ENCODE peak calls at places on chromosomes 11 and 22, in seven cellular contexts. O, X, T, K, Q, C and B are unnamed samples.
A peak's percentile ranks its signal among the peaks of the same experiment; 100 is the strongest.

GRCh38 chr11:59545179-59546020 is 34.1 kb downstream of the OR4D9 start:
- DNase-seq in T (no peak), K (no peak), C (no peak), O (peak; percentile 94), X (no peak), Q (no peak), B (peak; percentile 84)

GRCh38 chr11:108498046-108498815 is at the start of gene POGLUT3:
- DNase-seq in C (no peak), O (peak; percentile 29), Q (no peak), X (peak; percentile 65), K (no peak), T (peak; percentile 45), B (peak; percentile 60)

GRCh38 chr11:64969209-64969608 is 2.7 kb downstream of the MAJIN start:
- DNase-seq in O (peak; percentile 21), C (no peak), T (no peak), Q (peak; percentile 35), K (no peak), X (no peak), B (no peak)

GRCh38 chr22:23193420-23193819 is 13.1 kb downstream of the BCR start:
- DNase-seq in X (no peak), C (no peak), O (no peak), Q (no peak), T (no peak), K (no peak), B (no peak)

GRCh38 chr11:126608626-126609010 is 253.1 kb downstream of the ST3GAL4 start:
- DNase-seq in K (no peak), C (no peak), T (no peak), O (no peak), X (no peak), Q (no peak), B (no peak)

GRCh38 chr11:46673713-46674462 is 26.5 kb downstream of the ARHGAP1 start:
- DNase-seq in K (no peak), C (no peak), T (no peak), O (no peak), X (no peak), Q (no peak), B (no peak)

GRCh38 chr11:35621620-35622019 is 3.4 kb downstream of the FJX1 start:
- DNase-seq in O (no peak), K (no peak), Q (no peak), X (no peak), T (no peak), C (no peak), B (peak; percentile 53)

GRCh38 chr22:10780281-10780680 is 4747.7 kb upstream of the OR11H1 start:
- DNase-seq in Q (no peak), T (no peak), O (no peak), C (no peak), X (no peak), K (no peak), B (no peak)

GRCh38 chr11:36478700-36479329 is 31.3 kb downstream of the TRAF6 start:
- DNase-seq in O (peak; percentile 60), Q (no peak), X (peak; percentile 33), C (no peak), T (no peak), K (peak; percentile 17), B (peak; percentile 76)

GRCh38 chr11:69916806-69917387 is 97.7 kb upstream of the FGF3 start:
- DNase-seq in X (no peak), T (no peak), K (no peak), C (no peak), Q (no peak), O (no peak), B (no peak)

GRCh38 chr11:126400019-126400962 is 44.8 kb downstream of the ST3GAL4 start:
- DNase-seq in K (no peak), C (no peak), T (no peak), X (no peak), O (no peak), Q (no peak), B (no peak)

GRCh38 chr11:36213050-36213840 is 76.0 kb downstream of the COMMD9 start:
- DNase-seq in O (no peak), K (no peak), Q (no peak), C (no peak), T (no peak), X (no peak), B (no peak)

GRCh38 chr22:37428649-37429586 is 1.6 kb upstream of the ELFN2 start:
- DNase-seq in X (peak; percentile 77), O (peak; percentile 53), T (no peak), C (no peak), Q (no peak), K (no peak), B (peak; percentile 53)

GRCh38 chr11:118744001-118744400 is 47.0 kb downstream of the DDX6 start:
- DNase-seq in Q (no peak), C (peak; percentile 60), T (no peak), X (no peak), K (peak; percentile 47), O (no peak), B (no peak)

GRCh38 chr11:38476808-38477565 is 1879.0 kb upstream of the RAG2 start:
- DNase-seq in Q (no peak), T (no peak), O (no peak), K (no peak), X (no peak), C (no peak), B (no peak)

GRCh38 chr22:36644333-36644757 is 59.2 kb downstream of the CACNG2 start:
- DNase-seq in K (peak; percentile 77), X (peak; percentile 71), O (peak; percentile 69), C (peak; percentile 66), T (peak; percentile 42), Q (peak; percentile 59), B (peak; percentile 97)

GRCh38 chr11:36512016-36512415 is 1.9 kb upstream of the TRAF6 start:
- DNase-seq in K (no peak), O (no peak), Q (no peak), X (no peak), T (no peak), C (no peak), B (peak; percentile 47)

GRCh38 chr11:38718659-38719058 is 2120.6 kb upstream of the RAG2 start:
- DNase-seq in C (no peak), Q (no peak), T (no peak), O (no peak), K (no peak), X (no peak), B (no peak)

GRCh38 chr11:44226945-44227344 is 83.0 kb downstream of the ALX4 start:
- DNase-seq in K (no peak), C (no peak), T (no peak), Q (no peak), X (no peak), O (no peak), B (no peak)

GRCh38 chr11:10550988-10551657 is 10.1 kb upstream of the RNF141 start:
- DNase-seq in X (no peak), T (no peak), O (no peak), C (no peak), K (no peak), Q (no peak), B (no peak)

GRCh38 chr11:99739464-99740089 is 718.8 kb downstream of the CNTN5 start:
- DNase-seq in K (no peak), C (no peak), X (peak; percentile 40), O (peak; percentile 32), Q (peak; percentile 4), T (no peak), B (peak; percentile 71)
- TF ChIP-seq CTCF in K (no peak), C (no peak), X (peak; percentile 79), O (peak; percentile 69), Q (peak; percentile 59), T (no peak), B (peak; percentile 49)

GRCh38 chr11:114891911-114892310 is 213.6 kb downstream of the NXPE2 start:
- DNase-seq in C (no peak), O (no peak), X (no peak), K (no peak), T (no peak), Q (no peak), B (no peak)

GRCh38 chr11:114892381-114893197 is 214.3 kb downstream of the NXPE2 start:
- DNase-seq in T (no peak), X (peak; percentile 20), C (no peak), Q (no peak), K (no peak), O (peak; percentile 1), B (no peak)

GRCh38 chr11:114886644-114887259 is 208.4 kb downstream of the NXPE2 start:
- DNase-seq in T (no peak), K (no peak), O (no peak), X (no peak), C (no peak), Q (no peak), B (no peak)

GRCh38 chr11:114890076-114890475 is 211.7 kb downstream of the NXPE2 start:
- DNase-seq in O (no peak), Q (no peak), T (no peak), X (no peak), C (no peak), K (no peak), B (no peak)

DNA sequence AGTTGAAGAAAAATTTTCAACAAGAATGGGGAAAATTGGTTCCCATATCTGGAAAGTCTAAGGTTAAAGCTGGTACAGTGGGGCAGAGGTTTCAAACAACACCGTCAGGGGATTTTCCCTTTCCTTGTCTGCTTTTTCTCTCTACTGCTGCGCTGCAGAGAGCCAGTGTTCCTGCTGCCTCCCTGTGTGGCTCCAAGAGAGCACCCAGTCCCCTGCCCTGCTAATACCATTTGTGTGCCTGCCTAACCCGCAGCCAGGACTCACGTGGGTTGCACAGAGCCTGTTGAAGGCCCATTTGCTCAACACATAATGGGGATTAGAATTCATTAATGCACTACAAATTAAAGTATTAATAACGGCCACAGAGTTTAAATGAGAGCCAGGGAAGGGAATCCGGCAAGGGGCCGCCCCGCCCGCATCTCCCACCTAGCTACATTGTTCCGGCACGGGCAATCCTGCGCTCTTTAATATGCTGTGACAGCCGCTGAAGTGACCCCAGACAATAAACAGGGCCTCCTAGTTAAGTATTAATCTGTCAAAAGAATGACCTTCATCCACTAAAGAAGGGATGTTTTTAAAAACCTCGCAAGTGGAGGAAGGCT is 211.2 kb downstream of the NXPE2 start:
- DNase-seq in O (no peak), K (no peak), C (no peak), Q (no peak), X (no peak), T (no peak), B (no peak)
- TF ChIP-seq CTCF in O (no peak), K (no peak), C (no peak), Q (no peak), X (no peak), T (no peak), B (no peak)

GRCh38 chr11:96155627-96156378 is 187.2 kb downstream of the MAML2 start:
- DNase-seq in C (peak; percentile 81), T (peak; percentile 53), O (peak; percentile 76), X (no peak), Q (peak; percentile 90), K (peak; percentile 76), B (peak; percentile 98)
- TF ChIP-seq CTCF in C (peak; percentile 31), T (no peak), O (peak; percentile 25), X (no peak), Q (peak; percentile 42), K (peak; percentile 42), B (peak; percentile 36)

GRCh38 chr22:50627452-50627913 is 469 bp downstream of the ARSA start:
- DNase-seq in O (peak; percentile 24), C (no peak), T (no peak), K (no peak), Q (no peak), X (peak; percentile 41), B (no peak)

GRCh38 chr22:50626856-50627451 is 998 bp downstream of the ARSA start:
- DNase-seq in T (no peak), K (no peak), Q (no peak), O (no peak), C (no peak), X (no peak), B (no peak)

GRCh38 chr22:50626314-50626855 is 1.6 kb downstream of the ARSA start:
- DNase-seq in O (no peak), Q (no peak), C (no peak), X (no peak), K (no peak), T (no peak), B (no peak)

GRCh38 chr22:50628543-50629134 is 687 bp upstream of the ARSA start:
- DNase-seq in K (no peak), X (no peak), O (no peak), Q (no peak), C (no peak), T (no peak), B (no peak)

GRCh38 chr22:50627914-50628542 is at the start of gene ARSA:
- DNase-seq in T (peak; percentile 76), C (peak; percentile 32), X (peak; percentile 76), Q (peak; percentile 25), K (peak; percentile 35), O (peak; percentile 56), B (peak; percentile 87)
- TF ChIP-seq CTCF in T (peak; percentile 32), C (peak; percentile 46), X (peak; percentile 13), Q (peak; percentile 54), K (peak; percentile 45), O (peak; percentile 32), B (peak; percentile 41)